ENCODE peak calls at places on chromosomes 11 and 22, in ten cellular contexts. H, O, L, I, A, T, J, N, G and Q are unnamed samples. For H3K36me3, the result is how much of the 10 kb centered on the place peaks cover.

GRCh38 chr22:32531955-32532818 is 57.6 kb downstream of the FBXO7 start:
- DNase-seq in H (no peak), O (peak), L (peak), I (peak), A (no peak), T (peak), J (peak), N (no peak), G (peak), Q (peak)

GRCh38 chr11:82738116-82738515 is 4.5 kb upstream of the FAM181B start:
- DNase-seq in H (no peak), O (no peak), L (no peak), I (no peak), A (no peak), T (no peak), J (no peak), N (no peak), G (no peak), Q (no peak)

GRCh38 chr11:128494418-128495332 is 92.7 kb downstream of the ETS1 start:
- DNase-seq in H (peak), O (no peak), L (no peak), I (no peak), A (no peak), T (no peak), J (no peak), N (no peak), G (no peak), Q (no peak)

GRCh38 chr11:2975594-2975993 is 16.5 kb downstream of the NAP1L4 start:
- DNase-seq in H (peak), O (no peak), L (no peak), I (no peak), A (peak), T (peak), J (no peak), N (no peak), G (peak), Q (peak)

GRCh38 chr22:27435839-27436581 is 365.5 kb downstream of the MN1 start:
- DNase-seq in H (no peak), O (peak), L (no peak), I (no peak), A (no peak), T (peak), J (peak), N (no peak), G (no peak), Q (no peak)

GRCh38 chr11:74634537-74634936 is 42.2 kb downstream of the POLD3 start:
- DNase-seq in H (no peak), O (peak), L (peak), I (no peak), A (no peak), T (no peak), J (no peak), N (no peak), G (no peak), Q (peak)

GRCh38 chr11:112620621-112621394 is 340.4 kb upstream of the NCAM1 start:
- DNase-seq in H (no peak), O (peak), L (peak), I (no peak), A (no peak), T (no peak), J (no peak), N (no peak), G (no peak), Q (no peak)

GRCh38 chr22:27880778-27881394 is 38.2 kb downstream of the PITPNB start:
- DNase-seq in H (peak), O (peak), L (peak), I (no peak), A (no peak), T (peak), J (peak), N (peak), G (no peak), Q (peak)

GRCh38 chr11:75249704-75250103 is 9.1 kb downstream of the TPBGL start:
- DNase-seq in H (no peak), O (no peak), L (no peak), I (peak), A (no peak), T (no peak), J (no peak), N (no peak), G (no peak), Q (no peak)

GRCh38 chr11:80320765-80321164 is 879.9 kb upstream of the TENM4 start:
- DNase-seq in H (no peak), O (no peak), L (no peak), I (no peak), A (no peak), T (no peak), J (no peak), N (no peak), G (no peak), Q (peak)

GRCh38 chr11:79400206-79400605 is 40.6 kb downstream of the TENM4 start:
- DNase-seq in H (no peak), O (no peak), L (no peak), I (no peak), A (no peak), T (no peak), J (no peak), N (no peak), G (no peak), Q (no peak)

GRCh38 chr22:42519544-42520237 is at the start of gene RRP7A:
- DNase-seq in H (peak), O (peak), L (peak), I (peak), A (peak), T (peak), J (peak), N (peak), G (peak), Q (peak)

GRCh38 chr22:45284705-45285305 is at the start of gene UPK3A:
- DNase-seq in H (peak), O (no peak), L (peak), I (peak), A (peak), T (peak), J (peak), N (no peak), G (peak), Q (peak)

GRCh38 chr11:86069408-86070086 is 663 bp upstream of the PICALM start:
- DNase-seq in H (no peak), O (peak), L (peak), I (no peak), A (no peak), T (peak), J (peak), N (peak), G (no peak), Q (peak)

GRCh38 chr22:40156001-40156516 is 21.7 kb upstream of the TNRC6B start:
- DNase-seq in H (no peak), O (peak), L (peak), I (no peak), A (no peak), T (no peak), J (peak), N (no peak), G (peak), Q (peak)

GRCh38 chr11:131618203-131618602 is 247.8 kb downstream of the NTM start:
- DNase-seq in H (no peak), O (no peak), L (no peak), I (no peak), A (no peak), T (no peak), J (no peak), N (no peak), G (no peak), Q (no peak)

GRCh38 chr11:15819679-15820286 is 536.6 kb downstream of the SOX6 start:
- DNase-seq in H (no peak), O (peak), L (peak), I (peak), A (no peak), T (peak), J (peak), N (peak), G (peak), Q (peak)

GRCh38 chr11:77879218-77879617 is 58.3 kb downstream of the AAMDC start:
- DNase-seq in H (no peak), O (peak), L (no peak), I (no peak), A (no peak), T (peak), J (no peak), N (peak), G (no peak), Q (peak)

GRCh38 chr11:6705905-6706535 is 22.9 kb upstream of the MRPL17 start:
- DNase-seq in H (peak), O (peak), L (peak), I (no peak), A (peak), T (peak), J (peak), N (peak), G (peak), Q (peak)

GRCh38 chr22:23235425-23235824 is 55.1 kb downstream of the BCR start:
- DNase-seq in H (no peak), O (no peak), L (no peak), I (no peak), A (no peak), T (no peak), J (no peak), N (no peak), G (no peak), Q (no peak)

GRCh38 chr11:22192289-22192641 is 620 bp upstream of the ANO5 start:
- DNase-seq in H (no peak), O (peak), L (no peak), I (no peak), A (no peak), T (peak), J (peak), N (no peak), G (peak), Q (peak)

GRCh38 chr11:132445966-132446365 is 1075.6 kb downstream of the NTM start:
- DNase-seq in H (no peak), O (peak), L (peak), I (no peak), A (no peak), T (no peak), J (no peak), N (no peak), G (no peak), Q (no peak)

GRCh38 chr11:80173487-80174136 is 732.8 kb upstream of the TENM4 start:
- DNase-seq in H (no peak), O (no peak), L (no peak), I (no peak), A (no peak), T (no peak), J (no peak), N (no peak), G (no peak), Q (no peak)

GRCh38 chr11:44133335-44133946 is 38.0 kb downstream of the EXT2 start:
- DNase-seq in H (no peak), O (peak), L (no peak), I (no peak), A (no peak), T (no peak), J (peak), N (peak), G (no peak), Q (peak)

GRCh38 chr11:3206128-3206921 is 12.3 kb downstream of the MRGPRG start:
- DNase-seq in H (no peak), O (no peak), L (no peak), I (no peak), A (no peak), T (no peak), J (no peak), N (no peak), G (no peak), Q (no peak)

GRCh38 chr11:45110562-45110961 is 35.9 kb upstream of the PRDM11 start:
- DNase-seq in H (peak), O (peak), L (peak), I (no peak), A (peak), T (peak), J (peak), N (peak), G (peak), Q (peak)

GRCh38 chr11:68447015-68447801 is 13.3 kb upstream of the PPP6R3 start:
- DNase-seq in H (peak), O (peak), L (peak), I (peak), A (peak), T (peak), J (peak), N (peak), G (peak), Q (peak)

GRCh38 chr11:65814131-65814959 is 19.4 kb upstream of the SNX32 start:
- DNase-seq in H (no peak), O (no peak), L (no peak), I (peak), A (no peak), T (no peak), J (no peak), N (no peak), G (peak), Q (no peak)

GRCh38 chr11:2766166-2766565 is 66.4 kb upstream of the KCNQ1OT1 start:
- DNase-seq in H (no peak), O (no peak), L (no peak), I (no peak), A (no peak), T (peak), J (no peak), N (no peak), G (no peak), Q (no peak)

GRCh38 chr11:73171762-73172161 is 29.6 kb upstream of the FCHSD2 start:
- DNase-seq in H (no peak), O (no peak), L (no peak), I (no peak), A (no peak), T (no peak), J (no peak), N (no peak), G (no peak), Q (no peak)

GRCh38 chr11:73172992-73173656 is 31.0 kb upstream of the FCHSD2 start:
- DNase-seq in H (no peak), O (no peak), L (no peak), I (no peak), A (no peak), T (no peak), J (peak), N (no peak), G (no peak), Q (no peak)

GRCh38 chr11:73175551-73176144 is 33.5 kb upstream of the FCHSD2 start:
- DNase-seq in H (no peak), O (no peak), L (no peak), I (no peak), A (no peak), T (peak), J (peak), N (no peak), G (no peak), Q (peak)

GRCh38 chr11:73174495-73174791 is 32.3 kb upstream of the FCHSD2 start:
- DNase-seq in H (no peak), O (no peak), L (no peak), I (no peak), A (no peak), T (no peak), J (no peak), N (no peak), G (no peak), Q (no peak)

DNA sequence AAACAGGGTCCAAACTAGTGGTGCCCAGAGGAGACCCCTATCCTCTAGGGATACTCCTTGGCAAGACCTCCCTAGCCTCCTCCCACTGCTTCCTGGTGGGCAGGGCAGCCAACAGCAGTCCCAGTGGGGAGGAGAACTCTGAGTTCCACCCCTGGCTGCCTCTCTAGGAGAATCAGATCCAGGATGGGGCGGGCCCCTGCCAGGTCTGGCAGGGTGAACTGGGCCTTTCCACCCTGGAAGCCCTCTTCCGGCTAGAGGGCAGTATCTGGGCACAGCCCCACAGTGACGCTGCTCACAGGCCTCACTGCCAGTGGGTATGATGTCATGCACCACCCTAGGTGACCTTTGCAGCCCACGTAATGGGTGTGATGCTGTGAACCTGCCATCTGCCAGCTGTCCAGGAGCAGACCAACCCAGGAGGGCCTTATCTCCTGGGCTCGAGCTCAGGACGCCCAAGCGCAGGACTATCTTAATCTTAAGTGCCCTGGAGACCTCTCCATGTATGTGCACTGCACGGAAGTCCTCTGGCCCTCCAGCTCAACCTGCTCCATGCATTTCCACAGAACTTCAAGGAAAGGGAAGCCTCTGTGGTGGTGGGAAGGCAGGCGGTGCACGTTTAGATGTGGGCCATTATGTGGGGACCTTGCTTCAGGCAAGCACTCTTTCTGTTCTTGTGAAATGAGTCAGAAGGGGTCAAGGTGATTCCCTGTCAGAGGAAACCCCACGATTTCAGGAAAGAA is 31.8 kb upstream of the FCHSD2 start:
- DNase-seq in H (no peak), O (no peak), L (no peak), I (peak), A (no peak), T (peak), J (no peak), N (no peak), G (peak), Q (peak)
- H3K4me3 ChIP-seq in H (no peak), O (no peak), L (no peak), I (no peak), A (no peak), T (no peak), J (no peak), N (no peak), G (no peak), Q (no peak)

GRCh38 chr22:21982338-21982965 is at the start of gene TOP3B:
- DNase-seq in H (peak), O (peak), L (peak), I (peak), A (peak), T (peak), J (peak), N (peak), G (peak), Q (peak)

GRCh38 chr22:21977814-21978213 is 4.8 kb downstream of the TOP3B start:
- DNase-seq in H (no peak), O (no peak), L (no peak), I (no peak), A (no peak), T (no peak), J (no peak), N (no peak), G (no peak), Q (no peak)

GRCh38 chr22:21978564-21979386 is 3.8 kb downstream of the TOP3B start:
- DNase-seq in H (no peak), O (no peak), L (no peak), I (no peak), A (no peak), T (no peak), J (no peak), N (no peak), G (no peak), Q (no peak)

GRCh38 chr22:21981874-21982273 is 713 bp downstream of the TOP3B start:
- DNase-seq in H (no peak), O (no peak), L (peak), I (no peak), A (no peak), T (no peak), J (no peak), N (no peak), G (no peak), Q (no peak)

DNA sequence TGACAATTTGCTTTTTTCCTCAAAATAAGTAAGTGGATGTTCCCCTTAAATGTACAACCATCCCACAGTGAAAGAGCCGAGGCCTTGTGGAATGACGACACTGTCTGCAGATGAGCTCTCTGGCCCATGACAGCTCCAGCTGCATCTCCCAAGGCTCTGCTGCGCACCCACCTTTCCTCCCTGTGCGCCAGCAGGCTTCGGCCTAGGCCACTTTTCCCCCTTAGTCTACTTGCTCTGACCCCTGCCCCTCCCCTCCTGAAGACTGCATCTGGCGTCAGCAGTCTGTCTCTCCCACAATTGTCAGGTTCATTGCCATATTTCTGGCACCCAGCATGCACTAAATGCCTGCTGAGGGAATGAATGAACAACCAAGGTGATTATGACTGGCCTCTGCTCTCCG is 2.0 kb downstream of the TOP3B start:
- DNase-seq in H (no peak), O (no peak), L (no peak), I (no peak), A (no peak), T (no peak), J (no peak), N (no peak), G (no peak), Q (no peak)
- H3K27ac ChIP-seq in H (no peak), O (no peak), L (no peak), I (no peak), A (no peak), T (no peak), J (no peak), N (no peak), G (no peak), Q (no peak)

GRCh38 chr22:20542055-20542454 is 34.6 kb downstream of the MED15 start:
- DNase-seq in H (no peak), O (no peak), L (no peak), I (no peak), A (no peak), T (no peak), J (no peak), N (no peak), G (no peak), Q (no peak)

GRCh38 chr22:20536590-20537324 is 29.3 kb downstream of the MED15 start:
- DNase-seq in H (no peak), O (no peak), L (no peak), I (no peak), A (no peak), T (peak), J (no peak), N (no peak), G (no peak), Q (no peak)

GRCh38 chr22:20537325-20537756 is 29.9 kb downstream of the MED15 start:
- DNase-seq in H (no peak), O (no peak), L (no peak), I (no peak), A (no peak), T (no peak), J (no peak), N (no peak), G (no peak), Q (no peak)

GRCh38 chr22:20533879-20534265 is 26.5 kb downstream of the MED15 start:
- DNase-seq in H (no peak), O (no peak), L (no peak), I (no peak), A (no peak), T (no peak), J (no peak), N (no peak), G (no peak), Q (no peak)

DNA sequence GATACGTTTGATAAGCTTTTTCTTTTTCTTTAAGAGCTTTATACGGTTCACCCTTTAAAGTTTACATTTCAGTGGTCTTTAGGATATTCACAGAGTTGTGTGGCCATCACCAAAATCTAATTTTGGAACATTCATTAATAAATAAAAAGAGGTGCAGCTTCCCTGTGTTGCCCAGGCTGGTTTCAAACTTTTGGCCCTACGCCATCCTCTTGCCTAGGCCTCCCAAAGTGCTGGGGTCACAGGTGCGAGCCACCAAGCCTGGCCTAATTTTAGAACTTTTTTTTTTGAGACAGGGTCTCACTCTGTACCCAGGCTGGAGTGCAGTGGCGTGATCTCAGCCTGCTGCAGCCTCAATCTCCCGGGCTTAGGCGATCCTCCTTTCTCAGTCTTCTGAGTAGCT is 30.6 kb downstream of the MED15 start:
- DNase-seq in H (no peak), O (no peak), L (no peak), I (no peak), A (no peak), T (no peak), J (no peak), N (no peak), G (no peak), Q (no peak)
- H3K36me3 ChIP-seq in H (under half), O (under half), L (under half), I (under half), A (half or more), T (under half), J (under half), N (under half), G (half or more), Q (under half)

DNA sequence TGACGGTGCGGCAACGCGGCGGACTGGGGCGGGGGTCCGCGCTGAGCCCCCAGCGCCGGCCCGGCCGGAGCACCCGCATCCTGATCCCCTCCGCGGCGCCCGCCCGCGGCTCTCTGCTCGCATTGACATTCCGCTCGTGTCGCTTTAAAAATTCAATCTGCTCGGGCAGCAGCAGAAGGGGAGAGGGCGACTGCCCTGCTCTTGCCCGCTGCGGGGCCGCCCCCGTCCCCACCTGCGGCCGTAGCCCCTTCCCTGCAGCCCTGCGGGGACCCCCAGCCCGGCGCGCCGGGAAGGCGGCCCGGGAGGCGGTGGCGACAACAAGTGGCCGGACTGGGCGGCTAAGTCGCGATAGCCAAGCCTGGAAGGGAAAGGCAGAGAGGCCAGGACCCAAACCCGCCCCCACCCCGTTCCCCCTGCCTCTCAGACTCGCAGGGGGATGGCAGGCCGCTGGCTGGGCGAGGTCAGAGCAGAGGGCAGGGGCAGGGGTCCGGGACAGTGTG is 1.1 kb downstream of the CABP7 start:
- DNase-seq in H (no peak), O (no peak), L (no peak), I (no peak), A (no peak), T (no peak), J (no peak), N (no peak), G (no peak), Q (no peak)
- H3K4me3 ChIP-seq in H (no peak), O (no peak), L (no peak), I (no peak), A (no peak), T (no peak), J (no peak), N (no peak), G (peak), Q (peak)

GRCh38 chr11:91366816-91367215 is 857.8 kb upstream of the FAT3 start:
- DNase-seq in H (no peak), O (no peak), L (no peak), I (no peak), A (no peak), T (no peak), J (no peak), N (no peak), G (no peak), Q (no peak)
- H3K27ac ChIP-seq in H (no peak), O (no peak), L (no peak), I (no peak), A (no peak), T (no peak), J (no peak), N (no peak), G (no peak), Q (no peak)